ENCODE peak calls at places on chromosome 4, in five cellular contexts. F, D, M, W and N are unnamed samples.

GRCh38 chr4:10947898-10948297 is 263.3 kb upstream of the CLNK start:
- DNase-seq in W (no peak), M (no peak), F (no peak), D (no peak), N (no peak)

GRCh38 chr4:162322054-162322453 is 158.3 kb upstream of the FSTL5 start:
- DNase-seq in D (no peak), W (no peak), M (no peak), F (no peak), N (no peak)

GRCh38 chr4:185710487-185710995 is 101.5 kb downstream of the SORBS2 start:
- DNase-seq in F (no peak), M (no peak), D (no peak), W (no peak), N (no peak)

GRCh38 chr4:6298035-6298434 is 28.4 kb downstream of the WFS1 start:
- DNase-seq in M (no peak), W (no peak), F (no peak), D (no peak), N (no peak)

GRCh38 chr4:174910271-174910670 is 7.9 kb upstream of the ADAM29 start:
- DNase-seq in W (no peak), F (no peak), M (no peak), D (no peak), N (no peak)

GRCh38 chr4:108144451-108144850 is 24.3 kb downstream of the LEF1 start:
- DNase-seq in W (no peak), D (no peak), M (no peak), F (no peak), N (no peak)

GRCh38 chr4:15455290-15455689 is 14.4 kb upstream of the CC2D2A start:
- DNase-seq in M (no peak), W (no peak), F (peak), D (peak), N (no peak)

GRCh38 chr4:40484346-40484745 is 145.3 kb downstream of the RBM47 start:
- DNase-seq in M (no peak), D (no peak), F (no peak), W (no peak), N (no peak)

GRCh38 chr4:174023641-174024040 is 259.8 kb downstream of the FBXO8 start:
- DNase-seq in M (no peak), W (no peak), F (no peak), D (no peak), N (no peak)

GRCh38 chr4:78019494-78019893 is 37.6 kb upstream of the FRAS1 start:
- DNase-seq in F (no peak), W (no peak), M (no peak), D (no peak), N (no peak)

GRCh38 chr4:156344397-156344796 is 390.7 kb upstream of the CTSO start:
- DNase-seq in W (no peak), M (no peak), F (no peak), D (no peak), N (no peak)

GRCh38 chr4:158845166-158846041 is 76.6 kb downstream of the FNIP2 start:
- DNase-seq in M (no peak), D (no peak), F (no peak), W (no peak), N (no peak)

GRCh38 chr4:81621490-81621889 is 149.8 kb upstream of the RASGEF1B start:
- DNase-seq in F (no peak), M (no peak), W (no peak), D (no peak), N (no peak)

GRCh38 chr4:183540498-183540953 is 35.7 kb downstream of the ING2 start:
- DNase-seq in M (no peak), F (no peak), W (no peak), D (no peak), N (no peak)

GRCh38 chr4:147633113-147633512 is 15.9 kb downstream of the TMEM184C start:
- DNase-seq in D (no peak), F (no peak), W (no peak), M (no peak), N (no peak)

GRCh38 chr4:88623097-88623496 is 30.8 kb downstream of the HERC3 start:
- DNase-seq in F (no peak), W (no peak), D (no peak), M (no peak), N (no peak)

GRCh38 chr4:180990931-180991330 is 1252.3 kb upstream of the TENM3 start:
- DNase-seq in F (no peak), W (no peak), D (no peak), M (no peak), N (no peak)

GRCh38 chr4:14383652-14384051 is 618.6 kb upstream of the CPEB2 start:
- DNase-seq in M (no peak), F (no peak), W (no peak), D (no peak), N (no peak)

GRCh38 chr4:113083346-113083745 is 33.9 kb downstream of the ANK2 start:
- DNase-seq in W (no peak), F (no peak), M (no peak), D (no peak), N (no peak)

GRCh38 chr4:176671532-176671931 is 121.2 kb downstream of the VEGFC start:
- DNase-seq in W (no peak), M (no peak), D (no peak), F (no peak), N (no peak)

GRCh38 chr4:8688041-8688907 is 95.7 kb downstream of the CPZ start:
- DNase-seq in W (no peak), F (no peak), D (no peak), M (peak), N (no peak)

GRCh38 chr4:44421330-44421729 is 27.3 kb downstream of the KCTD8 start:
- DNase-seq in W (no peak), D (no peak), M (no peak), F (no peak), N (no peak)

GRCh38 chr4:172553216-172553615 is 615.4 kb upstream of the GALNT7 start:
- DNase-seq in M (no peak), W (no peak), F (no peak), D (no peak), N (no peak)

GRCh38 chr4:94804613-94805012 is 46.9 kb downstream of the BMPR1B start:
- DNase-seq in D (no peak), F (no peak), M (no peak), W (no peak), N (no peak)

GRCh38 chr4:84171871-84172270 is 327.2 kb downstream of the NKX6-1 start:
- DNase-seq in F (no peak), M (no peak), D (no peak), W (no peak), N (no peak)

GRCh38 chr4:164210377-164210776 is 543.6 kb upstream of the SMIM31 start:
- DNase-seq in D (no peak), W (no peak), M (no peak), F (no peak), N (no peak)

GRCh38 chr4:6372649-6373525 is 99.5 kb downstream of the PPP2R2C start:
- DNase-seq in W (peak), F (no peak), D (no peak), M (no peak), N (no peak)

GRCh38 chr4:125849869-125850268 is 535.1 kb downstream of the FAT4 start:
- DNase-seq in M (no peak), F (no peak), D (no peak), W (no peak), N (no peak)

GRCh38 chr4:11252149-11252548 is 176.5 kb downstream of the HS3ST1 start:
- DNase-seq in F (no peak), M (no peak), W (no peak), D (no peak), N (no peak)

GRCh38 chr4:112361181-112361791 is 64.1 kb downstream of the ALPK1 start:
- DNase-seq in D (no peak), M (no peak), W (no peak), F (no peak), N (peak)

GRCh38 chr4:22348410-22348809 is 167.5 kb downstream of the ADGRA3 start:
- DNase-seq in D (no peak), W (no peak), F (no peak), M (no peak), N (no peak)

GRCh38 chr4:83387922-83388676 is 53.5 kb upstream of the HPSE start:
- DNase-seq in D (no peak), M (no peak), F (no peak), W (no peak), N (no peak)

GRCh38 chr4:56696056-56696455 is 15.0 kb upstream of the HOPX start:
- DNase-seq in F (no peak), D (no peak), W (no peak), M (no peak), N (no peak)

GRCh38 chr4:56701644-56702043 is 20.5 kb upstream of the HOPX start:
- DNase-seq in F (no peak), M (no peak), D (no peak), W (no peak), N (no peak)

GRCh38 chr4:56699537-56699936 is 18.4 kb upstream of the HOPX start:
- DNase-seq in M (no peak), D (no peak), F (no peak), W (no peak), N (no peak)

GRCh38 chr4:56701156-56701471 is 20.0 kb upstream of the HOPX start:
- DNase-seq in D (no peak), W (no peak), M (no peak), F (no peak), N (no peak)

DNA sequence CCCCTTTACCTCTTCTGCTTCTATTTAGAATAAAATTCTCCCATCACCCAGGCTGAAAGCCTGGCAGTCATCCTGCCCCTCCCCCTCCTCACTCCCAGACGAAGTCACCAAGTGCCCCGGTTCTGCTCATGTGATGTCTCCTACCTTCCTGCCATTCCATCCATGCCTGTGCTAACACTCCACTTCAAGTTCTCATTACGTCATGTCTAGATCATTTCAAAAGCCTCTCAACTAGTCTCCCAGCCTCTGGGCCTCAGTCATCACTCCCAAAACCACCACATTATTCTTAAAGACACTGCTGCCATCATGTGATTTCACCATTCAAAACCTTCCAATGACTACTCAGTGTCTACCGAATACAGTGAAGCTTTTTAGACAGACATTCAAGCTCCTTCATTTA is 17.2 kb upstream of the HOPX start:
- DNase-seq in W (no peak), D (no peak), F (no peak), M (no peak), N (no peak)
- TF ChIP-seq CTCF in W (no peak), D (no peak), F (no peak), M (no peak), N (no peak)

DNA sequence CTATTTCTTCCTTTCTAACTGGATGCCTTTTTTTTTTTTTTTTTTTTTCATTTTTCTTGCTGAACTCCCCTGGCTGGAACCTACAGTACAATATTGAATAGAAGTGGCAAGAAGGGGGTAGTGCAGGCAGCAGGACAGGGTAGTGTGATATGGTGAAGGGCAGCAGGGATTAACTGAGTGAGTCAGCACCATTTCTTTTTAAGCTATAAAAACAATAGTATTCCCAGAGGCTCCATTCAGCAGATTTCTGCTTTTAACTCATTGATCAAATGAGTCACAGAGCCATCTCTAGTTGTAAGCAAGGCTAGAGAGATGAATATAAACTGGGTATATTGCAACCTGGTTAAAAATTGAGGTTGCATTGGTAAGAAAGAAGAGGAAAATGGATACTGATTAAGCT is 53.6 kb upstream of the SETD7 start:
- DNase-seq in W (no peak), D (no peak), F (no peak), M (no peak), N (no peak)
- TF ChIP-seq CTCF in W (no peak), D (no peak), F (no peak), M (no peak), N (no peak)

DNA sequence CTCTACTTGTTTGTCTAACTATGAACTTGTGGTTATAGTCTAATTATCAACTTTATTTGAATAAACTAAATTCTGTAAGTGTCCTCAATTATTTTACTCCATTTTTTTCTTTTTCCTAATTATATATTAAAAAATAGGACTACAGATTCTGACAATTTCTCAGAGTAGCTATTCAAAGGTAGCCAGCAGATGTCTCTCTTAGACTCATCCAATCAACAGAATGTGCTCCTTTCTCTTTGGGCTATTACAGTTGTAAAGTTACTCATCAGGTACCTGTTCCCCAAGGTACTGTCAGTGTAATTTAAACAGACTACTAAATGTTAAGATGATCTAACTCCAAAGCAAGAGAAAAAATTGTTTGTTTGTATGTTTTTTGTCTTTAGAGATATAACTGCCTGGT is 248.6 kb downstream of the PCDH18 start:
- DNase-seq in F (no peak), D (no peak), W (no peak), M (no peak), N (no peak)
- TF ChIP-seq CTCF in F (peak), D (no peak), W (no peak), M (no peak), N (no peak)

GRCh38 chr4:109861271-109861670 is 13.4 kb downstream of the LRIT3 start:
- DNase-seq in M (no peak), D (no peak), F (no peak), W (no peak), N (no peak)
- TF ChIP-seq CTCF in M (no peak), D (no peak), F (no peak), W (no peak), N (no peak)

GRCh38 chr4:36187723-36188333 is 56.5 kb downstream of the ARAP2 start:
- DNase-seq in M (no peak), D (no peak), W (no peak), F (no peak), N (no peak)
- TF ChIP-seq CTCF in M (peak), D (no peak), W (peak), F (peak), N (no peak)

GRCh38 chr4:92163348-92163747 is 140.4 kb upstream of the GRID2 start:
- DNase-seq in M (no peak), F (no peak), D (no peak), W (no peak), N (no peak)
- TF ChIP-seq CTCF in M (no peak), F (no peak), D (no peak), W (peak), N (no peak)

DNA sequence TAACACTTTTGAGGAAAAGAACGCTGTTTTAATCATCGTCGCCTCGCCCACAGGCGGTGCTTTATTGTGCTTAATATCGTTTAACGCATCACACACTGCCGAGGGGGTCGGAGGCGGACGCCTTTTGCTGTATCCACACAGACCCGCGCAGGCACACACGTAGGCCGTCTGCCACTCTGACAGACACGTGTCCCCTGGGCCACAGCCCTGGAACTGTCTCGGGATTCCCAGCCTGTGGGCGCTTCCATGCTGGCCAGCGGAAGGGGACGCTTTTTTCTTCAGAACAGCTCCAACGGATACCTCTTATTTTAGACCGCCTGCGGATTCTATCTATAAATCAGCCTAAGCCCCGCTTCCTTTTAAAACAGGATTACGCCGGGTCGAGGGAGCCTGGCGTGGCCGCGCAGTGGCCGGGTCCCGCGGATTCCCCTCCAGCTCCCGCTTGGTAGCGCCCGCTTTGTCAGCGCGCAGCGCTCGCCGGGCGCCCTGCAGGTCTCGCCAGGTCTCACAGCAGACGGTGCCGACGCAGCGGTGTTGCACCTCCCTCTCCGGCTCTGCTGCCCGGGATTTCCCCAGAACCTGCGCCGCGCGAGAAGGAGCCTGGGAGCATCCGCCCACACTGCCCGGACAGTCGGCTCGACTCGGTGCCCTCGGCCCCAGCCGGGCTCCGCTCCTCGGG is at the start of gene NOCT:
- DNase-seq in W (peak), D (peak), F (peak), M (peak), N (peak)
- TF ChIP-seq CTCF in W (peak), D (no peak), F (peak), M (peak), N (no peak)